ENCODE peak calls at places on chromosomes 2 and 18, in ten cellular contexts. One of them, this sample, is unnamed.

GRCh38 chr18:74190086-74190485 is 41.8 kb downstream of the TIMM21 start:
- DNase-seq in GM23338: no peak
- DNase-seq in kidney tubule cell: no peak
- DNase-seq in nephron progenitor cell: no peak
- DNase-seq in BJ: no peak
- DNase-seq in ureter: no peak
- DNase-seq in NCI-H2029 treated with DMSO at 0.1 percent for 48 hours: no peak
- DNase-seq in T-helper 2 cell: no peak
- DNase-seq in NCI-H1092: no peak
- DNase-seq in NCI-H1417: no peak
- DNase-seq in this sample: no peak

GRCh38 chr2:218984239-218985020 is 554 bp downstream of the FEV start:
- DNase-seq in GM23338: peak
- DNase-seq in kidney tubule cell: no peak
- DNase-seq in nephron progenitor cell: no peak
- DNase-seq in BJ: no peak
- DNase-seq in ureter: no peak
- DNase-seq in NCI-H2029 treated with DMSO at 0.1 percent for 48 hours: no peak
- DNase-seq in T-helper 2 cell: no peak
- DNase-seq in NCI-H1092: no peak
- DNase-seq in NCI-H1417: no peak
- DNase-seq in this sample: no peak

GRCh38 chr2:147396890-147397289 is 447.9 kb upstream of the ACVR2A start:
- DNase-seq in GM23338: no peak
- DNase-seq in kidney tubule cell: no peak
- DNase-seq in nephron progenitor cell: no peak
- DNase-seq in BJ: no peak
- DNase-seq in ureter: no peak
- DNase-seq in NCI-H2029 treated with DMSO at 0.1 percent for 48 hours: no peak
- DNase-seq in T-helper 2 cell: no peak
- DNase-seq in NCI-H1092: no peak
- DNase-seq in NCI-H1417: no peak
- DNase-seq in this sample: no peak

GRCh38 chr2:32262105-32262504 is 2.6 kb downstream of the NLRC4 start:
- DNase-seq in GM23338: no peak
- DNase-seq in kidney tubule cell: no peak
- DNase-seq in nephron progenitor cell: no peak
- DNase-seq in BJ: no peak
- DNase-seq in ureter: no peak
- DNase-seq in NCI-H2029 treated with DMSO at 0.1 percent for 48 hours: no peak
- DNase-seq in T-helper 2 cell: no peak
- DNase-seq in NCI-H1092: no peak
- DNase-seq in NCI-H1417: no peak
- DNase-seq in this sample: peak

GRCh38 chr2:46332686-46333281 is 35.6 kb downstream of the EPAS1 start:
- DNase-seq in GM23338: no peak
- DNase-seq in kidney tubule cell: peak
- DNase-seq in nephron progenitor cell: no peak
- DNase-seq in BJ: no peak
- DNase-seq in ureter: no peak
- DNase-seq in NCI-H2029 treated with DMSO at 0.1 percent for 48 hours: no peak
- DNase-seq in T-helper 2 cell: no peak
- DNase-seq in NCI-H1092: no peak
- DNase-seq in NCI-H1417: no peak
- DNase-seq in this sample: no peak

GRCh38 chr2:148653437-148653836 is 8.9 kb downstream of the EPC2 start:
- DNase-seq in GM23338: no peak
- DNase-seq in kidney tubule cell: no peak
- DNase-seq in nephron progenitor cell: no peak
- DNase-seq in BJ: no peak
- DNase-seq in ureter: no peak
- DNase-seq in NCI-H2029 treated with DMSO at 0.1 percent for 48 hours: no peak
- DNase-seq in T-helper 2 cell: no peak
- DNase-seq in NCI-H1092: no peak
- DNase-seq in NCI-H1417: no peak
- DNase-seq in this sample: peak

GRCh38 chr2:234823877-234824376 is 127.9 kb upstream of the SH3BP4 start:
- DNase-seq in GM23338: no peak
- DNase-seq in kidney tubule cell: peak
- DNase-seq in nephron progenitor cell: no peak
- DNase-seq in BJ: peak
- DNase-seq in ureter: no peak
- DNase-seq in NCI-H2029 treated with DMSO at 0.1 percent for 48 hours: no peak
- DNase-seq in T-helper 2 cell: no peak
- DNase-seq in NCI-H1092: no peak
- DNase-seq in NCI-H1417: no peak
- DNase-seq in this sample: no peak

GRCh38 chr2:127953128-127953718 is 67.5 kb upstream of the AMMECR1L start:
- DNase-seq in GM23338: no peak
- DNase-seq in kidney tubule cell: no peak
- DNase-seq in nephron progenitor cell: no peak
- DNase-seq in BJ: no peak
- DNase-seq in ureter: peak
- DNase-seq in NCI-H2029 treated with DMSO at 0.1 percent for 48 hours: no peak
- DNase-seq in T-helper 2 cell: no peak
- DNase-seq in NCI-H1092: no peak
- DNase-seq in NCI-H1417: no peak
- DNase-seq in this sample: no peak

GRCh38 chr2:133817680-133818566 is 249.7 kb upstream of the NCKAP5 start:
- DNase-seq in GM23338: no peak
- DNase-seq in kidney tubule cell: peak
- DNase-seq in nephron progenitor cell: no peak
- DNase-seq in BJ: peak
- DNase-seq in ureter: no peak
- DNase-seq in NCI-H2029 treated with DMSO at 0.1 percent for 48 hours: no peak
- DNase-seq in T-helper 2 cell: no peak
- DNase-seq in NCI-H1092: no peak
- DNase-seq in NCI-H1417: no peak
- DNase-seq in this sample: no peak

GRCh38 chr2:70304501-70304900 is 2.6 kb upstream of the FAM136A start:
- DNase-seq in GM23338: no peak
- DNase-seq in kidney tubule cell: peak
- DNase-seq in nephron progenitor cell: no peak
- DNase-seq in BJ: no peak
- DNase-seq in ureter: no peak
- DNase-seq in NCI-H2029 treated with DMSO at 0.1 percent for 48 hours: peak
- DNase-seq in T-helper 2 cell: no peak
- DNase-seq in NCI-H1092: no peak
- DNase-seq in NCI-H1417: peak
- DNase-seq in this sample: no peak

GRCh38 chr2:19408592-19408991 is 50.2 kb upstream of the OSR1 start:
- DNase-seq in GM23338: no peak
- DNase-seq in kidney tubule cell: no peak
- DNase-seq in nephron progenitor cell: no peak
- DNase-seq in BJ: no peak
- DNase-seq in ureter: no peak
- DNase-seq in NCI-H2029 treated with DMSO at 0.1 percent for 48 hours: no peak
- DNase-seq in T-helper 2 cell: no peak
- DNase-seq in NCI-H1092: no peak
- DNase-seq in NCI-H1417: no peak
- DNase-seq in this sample: no peak

GRCh38 chr2:227377461-227378351 is 1.4 kb downstream of the TM4SF20 start:
- DNase-seq in GM23338: peak
- DNase-seq in kidney tubule cell: no peak
- DNase-seq in nephron progenitor cell: no peak
- DNase-seq in BJ: no peak
- DNase-seq in ureter: no peak
- DNase-seq in NCI-H2029 treated with DMSO at 0.1 percent for 48 hours: no peak
- DNase-seq in T-helper 2 cell: no peak
- DNase-seq in NCI-H1092: no peak
- DNase-seq in NCI-H1417: no peak
- DNase-seq in this sample: no peak

GRCh38 chr18:1062592-1062991 is 157.9 kb downstream of the ADCYAP1 start:
- DNase-seq in GM23338: peak
- DNase-seq in kidney tubule cell: no peak
- DNase-seq in nephron progenitor cell: no peak
- DNase-seq in BJ: no peak
- DNase-seq in ureter: no peak
- DNase-seq in NCI-H2029 treated with DMSO at 0.1 percent for 48 hours: no peak
- DNase-seq in T-helper 2 cell: no peak
- DNase-seq in NCI-H1092: no peak
- DNase-seq in NCI-H1417: no peak
- DNase-seq in this sample: no peak

GRCh38 chr2:235232474-235233435 is 261.1 kb upstream of the AGAP1 start:
- DNase-seq in GM23338: no peak
- DNase-seq in kidney tubule cell: no peak
- DNase-seq in nephron progenitor cell: no peak
- DNase-seq in BJ: no peak
- DNase-seq in ureter: peak
- DNase-seq in NCI-H2029 treated with DMSO at 0.1 percent for 48 hours: no peak
- DNase-seq in T-helper 2 cell: no peak
- DNase-seq in NCI-H1092: no peak
- DNase-seq in NCI-H1417: no peak
- DNase-seq in this sample: no peak

GRCh38 chr18:13608791-13609552 is 117.4 kb downstream of the FAM210A start:
- DNase-seq in GM23338: no peak
- DNase-seq in kidney tubule cell: peak
- DNase-seq in nephron progenitor cell: no peak
- DNase-seq in BJ: no peak
- DNase-seq in ureter: peak
- DNase-seq in NCI-H2029 treated with DMSO at 0.1 percent for 48 hours: no peak
- DNase-seq in T-helper 2 cell: no peak
- DNase-seq in NCI-H1092: no peak
- DNase-seq in NCI-H1417: no peak
- DNase-seq in this sample: peak

GRCh38 chr18:60044290-60045006 is 144.7 kb downstream of the PMAIP1 start:
- DNase-seq in GM23338: no peak
- DNase-seq in kidney tubule cell: peak
- DNase-seq in nephron progenitor cell: no peak
- DNase-seq in BJ: peak
- DNase-seq in ureter: no peak
- DNase-seq in NCI-H2029 treated with DMSO at 0.1 percent for 48 hours: no peak
- DNase-seq in T-helper 2 cell: no peak
- DNase-seq in NCI-H1092: no peak
- DNase-seq in NCI-H1417: no peak
- DNase-seq in this sample: no peak

GRCh38 chr2:74066491-74067203 is 81.1 kb downstream of the BOLA3 start:
- DNase-seq in GM23338: no peak
- DNase-seq in kidney tubule cell: no peak
- DNase-seq in nephron progenitor cell: no peak
- DNase-seq in BJ: no peak
- DNase-seq in ureter: no peak
- DNase-seq in NCI-H2029 treated with DMSO at 0.1 percent for 48 hours: no peak
- DNase-seq in T-helper 2 cell: no peak
- DNase-seq in NCI-H1092: no peak
- DNase-seq in NCI-H1417: no peak
- DNase-seq in this sample: no peak

GRCh38 chr2:48148841-48149240 is 242.5 kb upstream of the FBXO11 start:
- DNase-seq in GM23338: no peak
- DNase-seq in kidney tubule cell: no peak
- DNase-seq in nephron progenitor cell: no peak
- DNase-seq in BJ: no peak
- DNase-seq in ureter: no peak
- DNase-seq in NCI-H2029 treated with DMSO at 0.1 percent for 48 hours: no peak
- DNase-seq in T-helper 2 cell: no peak
- DNase-seq in NCI-H1092: no peak
- DNase-seq in NCI-H1417: no peak
- DNase-seq in this sample: no peak

GRCh38 chr2:29334723-29335122 is 219.5 kb downstream of the CLIP4 start:
- DNase-seq in GM23338: no peak
- DNase-seq in kidney tubule cell: no peak
- DNase-seq in nephron progenitor cell: no peak
- DNase-seq in BJ: no peak
- DNase-seq in ureter: no peak
- DNase-seq in NCI-H2029 treated with DMSO at 0.1 percent for 48 hours: no peak
- DNase-seq in T-helper 2 cell: no peak
- DNase-seq in NCI-H1092: no peak
- DNase-seq in NCI-H1417: no peak
- DNase-seq in this sample: no peak

GRCh38 chr18:26432651-26433424 is 115.5 kb downstream of the KCTD1 start:
- DNase-seq in GM23338: no peak
- DNase-seq in kidney tubule cell: peak
- DNase-seq in nephron progenitor cell: no peak
- DNase-seq in BJ: no peak
- DNase-seq in ureter: no peak
- DNase-seq in NCI-H2029 treated with DMSO at 0.1 percent for 48 hours: no peak
- DNase-seq in T-helper 2 cell: no peak
- DNase-seq in NCI-H1092: no peak
- DNase-seq in NCI-H1417: no peak
- DNase-seq in this sample: no peak

GRCh38 chr2:172086349-172087190 is 1.3 kb downstream of the DLX1 start:
- DNase-seq in GM23338: peak
- DNase-seq in kidney tubule cell: peak
- DNase-seq in nephron progenitor cell: peak
- DNase-seq in BJ: no peak
- DNase-seq in ureter: no peak
- DNase-seq in NCI-H2029 treated with DMSO at 0.1 percent for 48 hours: no peak
- DNase-seq in T-helper 2 cell: no peak
- DNase-seq in NCI-H1092: no peak
- DNase-seq in NCI-H1417: peak
- DNase-seq in this sample: peak

GRCh38 chr2:160666677-160667061 is 173.1 kb upstream of the RBMS1 start:
- DNase-seq in GM23338: no peak
- DNase-seq in kidney tubule cell: no peak
- DNase-seq in nephron progenitor cell: no peak
- DNase-seq in BJ: no peak
- DNase-seq in ureter: no peak
- DNase-seq in NCI-H2029 treated with DMSO at 0.1 percent for 48 hours: no peak
- DNase-seq in T-helper 2 cell: no peak
- DNase-seq in NCI-H1092: no peak
- DNase-seq in NCI-H1417: peak
- DNase-seq in this sample: no peak

GRCh38 chr2:149449017-149449416 is 118.6 kb downstream of the LYPD6 start:
- DNase-seq in GM23338: no peak
- DNase-seq in kidney tubule cell: no peak
- DNase-seq in nephron progenitor cell: no peak
- DNase-seq in BJ: no peak
- DNase-seq in ureter: no peak
- DNase-seq in NCI-H2029 treated with DMSO at 0.1 percent for 48 hours: no peak
- DNase-seq in T-helper 2 cell: no peak
- DNase-seq in NCI-H1092: no peak
- DNase-seq in NCI-H1417: no peak
- DNase-seq in this sample: no peak

GRCh38 chr2:105398522-105399206 is at the start of gene FHL2:
- DNase-seq in GM23338: peak
- DNase-seq in kidney tubule cell: peak
- DNase-seq in nephron progenitor cell: peak
- DNase-seq in BJ: no peak
- DNase-seq in ureter: peak
- DNase-seq in NCI-H2029 treated with DMSO at 0.1 percent for 48 hours: no peak
- DNase-seq in T-helper 2 cell: peak
- DNase-seq in NCI-H1092: peak
- DNase-seq in NCI-H1417: no peak
- DNase-seq in this sample: peak

GRCh38 chr2:12819721-12820120 is 103.0 kb downstream of the TRIB2 start:
- DNase-seq in GM23338: no peak
- DNase-seq in kidney tubule cell: no peak
- DNase-seq in nephron progenitor cell: no peak
- DNase-seq in BJ: no peak
- DNase-seq in ureter: no peak
- DNase-seq in NCI-H2029 treated with DMSO at 0.1 percent for 48 hours: no peak
- DNase-seq in T-helper 2 cell: no peak
- DNase-seq in NCI-H1092: no peak
- DNase-seq in NCI-H1417: no peak
- DNase-seq in this sample: no peak

This sample was measured in B cell.